ENCODE peak calls at places on chromosomes 1 and 21, in ten cellular contexts. K, Y, D, Z, X, U, S, E, M and A are unnamed samples. For H3K9me3, the result is how much of the 10 kb centered on the place peaks cover.

GRCh38 chr1:107140703-107141490 is at the start of gene NTNG1:
- DNase-seq in E (no peak), X (peak), D (peak), S (peak), U (peak), Y (no peak), M (no peak), Z (no peak), K (no peak), A (no peak)

GRCh38 chr1:42456010-42456753 is at the start of the genes PPCS and ZMYND12:
- DNase-seq in U (peak), X (peak), D (peak), K (peak), M (peak), E (peak), Z (peak), Y (peak), S (peak), A (peak)

GRCh38 chr1:9821710-9822109 is 2.1 kb downstream of the CLSTN1 start:
- DNase-seq in U (no peak), D (no peak), Z (no peak), X (no peak), Y (no peak), E (no peak), S (no peak), M (no peak), K (no peak), A (no peak)

GRCh38 chr1:209911746-209912145 is 26.3 kb upstream of the SYT14 start:
- DNase-seq in X (no peak), Y (no peak), D (no peak), E (no peak), Z (no peak), U (no peak), M (no peak), K (no peak), S (peak), A (no peak)

GRCh38 chr1:207910678-207911354 is at the start of gene CD34:
- DNase-seq in Z (no peak), Y (peak), U (no peak), M (no peak), D (no peak), X (no peak), S (no peak), K (no peak), E (peak), A (peak)

GRCh38 chr21:46294647-46295176 is 8.6 kb downstream of the YBEY start:
- DNase-seq in Y (no peak), K (no peak), X (no peak), E (peak), U (no peak), M (peak), Z (no peak), S (no peak), D (no peak), A (no peak)

GRCh38 chr1:207362962-207363858 is 41.7 kb downstream of the CD55 start:
- DNase-seq in U (no peak), K (no peak), S (peak), Z (no peak), E (no peak), D (no peak), M (peak), X (no peak), Y (no peak), A (no peak)

GRCh38 chr21:16376673-16377072 is 646.9 kb downstream of the USP25 start:
- DNase-seq in M (no peak), E (no peak), K (no peak), Y (no peak), S (no peak), Z (no peak), X (no peak), D (no peak), U (no peak), A (no peak)

GRCh38 chr1:245645406-245645805 is 490.6 kb downstream of the KIF26B start:
- DNase-seq in Y (no peak), K (no peak), U (no peak), D (no peak), E (no peak), M (no peak), X (no peak), Z (no peak), S (no peak), A (no peak)

GRCh38 chr1:215198021-215198420 is 115.5 kb downstream of the KCNK2 start:
- DNase-seq in D (no peak), X (no peak), E (no peak), U (no peak), Y (no peak), Z (no peak), K (no peak), S (no peak), M (no peak), A (no peak)

GRCh38 chr1:153567621-153568366 is 2.1 kb upstream of the S100A2 start:
- DNase-seq in D (peak), Z (no peak), Y (no peak), U (peak), X (peak), K (no peak), E (no peak), M (no peak), S (peak), A (no peak)

GRCh38 chr1:156140879-156141707 is 12.3 kb upstream of the SEMA4A start:
- DNase-seq in Y (no peak), K (no peak), X (no peak), U (no peak), Z (peak), M (peak), D (no peak), E (no peak), S (no peak), A (peak)

GRCh38 chr1:39165049-39165448 is 39.4 kb upstream of the MACF1 start:
- DNase-seq in Y (no peak), K (no peak), U (no peak), E (no peak), Z (no peak), S (no peak), X (no peak), M (no peak), D (no peak), A (no peak)

GRCh38 chr1:159869607-159870006 is 7.2 kb upstream of the VSIG8 start:
- DNase-seq in Y (no peak), S (no peak), K (no peak), X (no peak), Z (no peak), U (no peak), D (no peak), E (no peak), M (no peak), A (no peak)

GRCh38 chr21:36695671-36696389 is 3.1 kb upstream of the SIM2 start:
- DNase-seq in K (no peak), Y (no peak), Z (no peak), U (no peak), M (no peak), D (no peak), S (no peak), E (no peak), X (peak), A (no peak)

GRCh38 chr1:156834322-156834721 is 17.7 kb upstream of the SH2D2A start:
- DNase-seq in E (no peak), D (no peak), M (no peak), X (no peak), Z (no peak), K (no peak), Y (no peak), U (no peak), S (no peak), A (no peak)

GRCh38 chr1:156814571-156815260 is 1.9 kb downstream of the SH2D2A start:
- DNase-seq in S (no peak), E (no peak), Z (peak), X (no peak), U (no peak), Y (no peak), M (no peak), D (no peak), K (no peak), A (no peak)

GRCh38 chr1:181094813-181095212 is 6.3 kb downstream of the IER5 start:
- DNase-seq in Y (no peak), E (peak), Z (no peak), U (no peak), D (no peak), X (no peak), S (no peak), K (no peak), M (no peak), A (no peak)

GRCh38 chr1:84968101-84968500 is 28.8 kb downstream of the MCOLN2 start:
- DNase-seq in U (no peak), X (no peak), S (no peak), E (no peak), D (no peak), M (no peak), K (no peak), Y (no peak), Z (no peak), A (no peak)

GRCh38 chr1:28197682-28198415 is 21.4 kb upstream of the PTAFR start:
- DNase-seq in D (no peak), K (no peak), E (no peak), Y (no peak), M (peak), X (no peak), S (no peak), Z (no peak), U (no peak), A (peak)

GRCh38 chr1:2982615-2983318 is 38.5 kb upstream of the ACTRT2 start:
- DNase-seq in K (no peak), M (no peak), D (no peak), X (peak), E (no peak), Z (no peak), Y (no peak), S (no peak), U (no peak), A (peak)

GRCh38 chr1:67618285-67619018 is 66.5 kb upstream of the GADD45A start:
- DNase-seq in U (no peak), X (no peak), M (no peak), Z (no peak), K (peak), S (peak), Y (peak), E (peak), D (peak), A (peak)

GRCh38 chr1:69985901-69986439 is 219.4 kb downstream of the LRRC40 start:
- DNase-seq in Y (no peak), M (no peak), S (no peak), U (no peak), E (no peak), D (no peak), Z (no peak), X (no peak), K (no peak), A (no peak)

GRCh38 chr1:218463194-218464156 is 118.3 kb downstream of the TGFB2 start:
- DNase-seq in M (no peak), Z (no peak), K (peak), X (no peak), Y (peak), U (peak), D (no peak), S (peak), E (peak), A (peak)
- H3K27ac ChIP-seq in M (no peak), Z (no peak), K (peak), X (peak), Y (peak), U (no peak), D (no peak), S (peak), E (peak), A (peak)

DNA sequence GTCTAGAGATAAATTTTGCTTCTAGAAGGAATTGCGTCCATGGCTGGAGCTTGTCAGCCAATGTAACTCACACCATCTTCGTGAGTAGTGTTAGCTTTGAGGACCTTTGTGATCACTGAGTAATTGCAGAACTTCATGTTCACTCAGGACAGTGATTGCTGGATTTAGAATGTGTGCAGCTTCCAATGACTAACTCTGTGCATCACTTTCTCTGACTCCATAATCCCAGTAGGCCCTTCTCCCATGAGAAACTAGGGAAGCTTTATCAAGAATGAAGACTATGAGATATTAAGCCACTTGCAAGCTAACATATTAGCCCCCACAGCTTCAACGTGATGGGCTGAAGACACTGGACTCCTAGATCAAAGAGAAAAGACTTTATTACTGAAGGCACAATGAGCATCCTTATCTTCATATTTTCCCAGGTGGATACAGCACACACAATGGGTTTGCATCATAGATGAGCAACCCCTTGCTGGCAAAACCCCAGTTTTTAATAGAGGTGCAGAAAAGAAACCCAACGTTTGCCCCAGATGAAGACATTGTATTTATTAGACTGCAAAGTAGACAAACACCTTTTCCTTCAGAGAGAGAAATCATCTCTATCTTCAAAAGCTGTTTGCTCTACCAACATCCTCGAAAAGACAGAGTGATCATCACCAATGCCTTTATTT is 561.0 kb downstream of the LTN1 start:
- DNase-seq in S (no peak), K (no peak), X (no peak), U (no peak), M (no peak), Y (no peak), E (no peak), D (no peak), Z (no peak), A (no peak)
- H3K9me3 ChIP-seq in S (under half), K (under half), X (under half), U (under half), M (under half), Y (under half), E (under half), D (under half), Z (under half), A (under half)

GRCh38 chr1:72442251-72442650 is 159.9 kb upstream of the NEGR1 start:
- DNase-seq in Y (no peak), U (no peak), Z (no peak), D (no peak), M (no peak), S (no peak), E (no peak), K (no peak), X (no peak), A (no peak)

GRCh38 chr1:72435025-72435424 is 152.7 kb upstream of the NEGR1 start:
- DNase-seq in S (peak), Z (no peak), M (no peak), Y (no peak), U (no peak), X (no peak), K (no peak), D (no peak), E (no peak), A (no peak)

GRCh38 chr1:72434070-72434469 is 151.7 kb upstream of the NEGR1 start:
- DNase-seq in U (no peak), K (no peak), Y (no peak), Z (no peak), D (no peak), M (no peak), S (no peak), E (no peak), X (no peak), A (no peak)

GRCh38 chr1:72439036-72439435 is 156.7 kb upstream of the NEGR1 start:
- DNase-seq in E (no peak), M (no peak), Y (no peak), Z (no peak), S (peak), D (no peak), U (no peak), K (no peak), X (no peak), A (no peak)

GRCh38 chr1:72438270-72438669 is 155.9 kb upstream of the NEGR1 start:
- DNase-seq in X (no peak), U (no peak), E (no peak), M (no peak), S (no peak), Y (no peak), Z (no peak), K (no peak), D (no peak), A (no peak)
- H3K27ac ChIP-seq in X (no peak), U (no peak), E (no peak), M (no peak), S (no peak), Y (no peak), Z (no peak), K (no peak), D (no peak), A (no peak)

DNA sequence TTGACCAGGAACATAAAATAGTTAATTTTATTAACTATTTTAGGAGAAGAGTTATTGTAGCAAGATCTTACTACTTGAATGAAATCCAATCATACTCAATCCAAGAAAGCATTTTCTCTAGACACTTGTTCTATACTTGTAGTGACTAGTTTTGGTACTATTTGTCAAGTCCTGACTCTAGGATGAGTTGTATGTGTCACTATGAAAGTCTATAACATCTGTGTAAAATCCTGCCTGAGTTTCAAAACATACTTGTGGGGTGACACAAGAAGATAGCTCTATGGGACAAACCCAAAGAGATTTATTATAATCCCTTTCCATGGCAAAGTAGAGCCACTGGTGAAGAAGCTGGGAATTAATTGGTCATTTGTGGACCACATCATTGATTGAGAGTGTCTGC is 1042.2 kb upstream of the ADGRL4 start:
- DNase-seq in E (no peak), U (no peak), D (no peak), Z (no peak), M (no peak), K (no peak), X (no peak), S (peak), Y (no peak), A (no peak)
- H3K9me3 ChIP-seq in E (under half), U (under half), D (under half), Z (under half), M (under half), K (under half), X (under half), S (under half), Y (under half), A (under half)

DNA sequence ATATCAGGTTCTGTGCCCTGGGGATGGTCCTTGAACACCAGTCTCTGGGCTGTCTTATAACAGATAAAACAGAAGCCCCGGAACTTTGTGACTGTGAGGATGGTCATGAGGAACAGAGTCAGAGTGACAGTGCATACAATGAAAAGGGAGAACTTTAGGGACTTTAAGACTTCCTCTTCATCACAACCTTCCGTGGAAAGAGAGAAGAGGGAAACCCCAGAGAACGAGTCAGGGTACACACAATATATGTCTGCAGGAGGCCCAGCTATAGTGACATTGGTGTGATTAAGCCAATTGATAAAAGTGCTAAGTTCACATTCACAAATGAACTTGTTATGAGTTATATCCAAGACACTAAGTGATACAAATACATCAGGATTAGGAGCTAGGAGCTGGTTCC is 32.1 kb downstream of the TLR5 start:
- DNase-seq in U (no peak), Y (no peak), X (no peak), Z (no peak), S (no peak), K (no peak), D (no peak), M (no peak), E (no peak), A (no peak)
- H3K27ac ChIP-seq in U (no peak), Y (no peak), X (no peak), Z (no peak), S (no peak), K (no peak), D (peak), M (no peak), E (no peak), A (no peak)

GRCh38 chr1:19138958-19139581 is 71.0 kb downstream of the UBR4 start:
- DNase-seq in U (no peak), E (no peak), D (no peak), Z (no peak), K (no peak), Y (no peak), S (no peak), M (no peak), X (no peak), A (no peak)
- H3K9me3 ChIP-seq in U (under half), E (under half), D (under half), Z (under half), K (under half), Y (under half), S (under half), M (under half), X (under half), A (under half)

GRCh38 chr1:150162582-150162861 is 12.8 kb downstream of the PLEKHO1 start:
- DNase-seq in E (peak), K (no peak), X (no peak), Z (no peak), D (no peak), Y (no peak), S (no peak), M (no peak), U (no peak), A (no peak)
- H3K27ac ChIP-seq in E (peak), K (peak), X (peak), Z (no peak), D (peak), Y (peak), S (peak), M (peak), U (peak), A (peak)

GRCh38 chr1:4380564-4381168 is 273.7 kb upstream of the AJAP1 start:
- DNase-seq in M (no peak), D (no peak), Z (no peak), U (no peak), Y (no peak), S (peak), K (no peak), X (no peak), E (no peak), A (no peak)
- H3K9me3 ChIP-seq in M (under half), D (under half), Z (under half), U (under half), Y (under half), S (under half), K (under half), X (under half), E (under half), A (under half)